ENCODE peak calls at places on chromosomes 13 and 19, in six cellular contexts. One of them, this sample, is unnamed.

GRCh38 chr19:35337081-35337983 is 8.3 kb downstream of the CD22 start:
- DNase-seq in astrocyte of the spinal cord: no peak
- DNase-seq in neuronal stem cell: no peak
- DNase-seq in skeletal muscle cell: no peak
- DNase-seq in bronchial epithelial cell: no peak
- DNase-seq in AG04449: no peak
- DNase-seq in this sample: no peak

GRCh38 chr19:728011-728410 is 19.3 kb downstream of the PALM start:
- DNase-seq in bronchial epithelial cell: no peak
- DNase-seq in AG04449: no peak
- DNase-seq in neuronal stem cell: no peak
- DNase-seq in skeletal muscle cell: no peak
- DNase-seq in astrocyte of the spinal cord: no peak
- DNase-seq in this sample: peak

GRCh38 chr19:39436350-39436716 is 584 bp upstream of the RPS16 start:
- DNase-seq in AG04449: no peak
- DNase-seq in bronchial epithelial cell: no peak
- DNase-seq in neuronal stem cell: no peak
- DNase-seq in skeletal muscle cell: no peak
- DNase-seq in astrocyte of the spinal cord: no peak
- DNase-seq in this sample: no peak

GRCh38 chr19:48297975-48298374 is 27.4 kb upstream of the EMP3 start:
- DNase-seq in AG04449: no peak
- DNase-seq in astrocyte of the spinal cord: no peak
- DNase-seq in bronchial epithelial cell: no peak
- DNase-seq in skeletal muscle cell: no peak
- DNase-seq in neuronal stem cell: no peak
- DNase-seq in this sample: no peak

GRCh38 chr19:42683917-42684513 is 56.3 kb downstream of the PSG3 start:
- DNase-seq in bronchial epithelial cell: peak
- DNase-seq in AG04449: no peak
- DNase-seq in neuronal stem cell: no peak
- DNase-seq in astrocyte of the spinal cord: peak
- DNase-seq in skeletal muscle cell: no peak
- DNase-seq in this sample: no peak

GRCh38 chr19:53892981-53893325 is 11.0 kb downstream of the PRKCG start:
- DNase-seq in AG04449: no peak
- DNase-seq in bronchial epithelial cell: no peak
- DNase-seq in skeletal muscle cell: no peak
- DNase-seq in astrocyte of the spinal cord: no peak
- DNase-seq in neuronal stem cell: no peak
- DNase-seq in this sample: no peak

GRCh38 chr13:96816261-96816660 is 178.0 kb downstream of the OXGR1 start:
- DNase-seq in neuronal stem cell: no peak
- DNase-seq in astrocyte of the spinal cord: no peak
- DNase-seq in skeletal muscle cell: peak
- DNase-seq in bronchial epithelial cell: no peak
- DNase-seq in AG04449: no peak
- DNase-seq in this sample: no peak

GRCh38 chr19:737591-738093 is 13.3 kb upstream of the MISP start:
- DNase-seq in astrocyte of the spinal cord: no peak
- DNase-seq in skeletal muscle cell: no peak
- DNase-seq in neuronal stem cell: no peak
- DNase-seq in bronchial epithelial cell: no peak
- DNase-seq in AG04449: no peak
- DNase-seq in this sample: peak

GRCh38 chr13:113903361-113903760 is 39.5 kb upstream of the GAS6 start:
- DNase-seq in astrocyte of the spinal cord: peak
- DNase-seq in skeletal muscle cell: no peak
- DNase-seq in neuronal stem cell: no peak
- DNase-seq in bronchial epithelial cell: no peak
- DNase-seq in AG04449: peak
- DNase-seq in this sample: no peak

GRCh38 chr19:768424-768823 is 17.5 kb downstream of the MISP start:
- DNase-seq in AG04449: peak
- DNase-seq in neuronal stem cell: no peak
- DNase-seq in bronchial epithelial cell: peak
- DNase-seq in astrocyte of the spinal cord: peak
- DNase-seq in skeletal muscle cell: peak
- DNase-seq in this sample: no peak

GRCh38 chr13:109974354-109974753 is 188.0 kb upstream of the IRS2 start:
- DNase-seq in bronchial epithelial cell: no peak
- DNase-seq in astrocyte of the spinal cord: no peak
- DNase-seq in AG04449: no peak
- DNase-seq in neuronal stem cell: no peak
- DNase-seq in skeletal muscle cell: no peak
- DNase-seq in this sample: no peak

GRCh38 chr19:5641171-5641570 is 18.3 kb downstream of the SAFB start:
- DNase-seq in skeletal muscle cell: no peak
- DNase-seq in astrocyte of the spinal cord: no peak
- DNase-seq in bronchial epithelial cell: peak
- DNase-seq in neuronal stem cell: no peak
- DNase-seq in AG04449: no peak
- DNase-seq in this sample: no peak

GRCh38 chr13:98468352-98468751 is 108.6 kb downstream of the STK24 start:
- DNase-seq in astrocyte of the spinal cord: no peak
- DNase-seq in bronchial epithelial cell: no peak
- DNase-seq in neuronal stem cell: no peak
- DNase-seq in skeletal muscle cell: no peak
- DNase-seq in AG04449: no peak
- DNase-seq in this sample: peak

GRCh38 chr13:94858856-94859811 is 146.8 kb upstream of the SOX21 start:
- DNase-seq in astrocyte of the spinal cord: peak
- DNase-seq in neuronal stem cell: no peak
- DNase-seq in bronchial epithelial cell: no peak
- DNase-seq in AG04449: no peak
- DNase-seq in skeletal muscle cell: no peak
- DNase-seq in this sample: peak

GRCh38 chr13:18959229-18959628 is 222.4 kb downstream of the TUBA3C start:
- DNase-seq in skeletal muscle cell: no peak
- DNase-seq in AG04449: no peak
- DNase-seq in astrocyte of the spinal cord: no peak
- DNase-seq in neuronal stem cell: no peak
- DNase-seq in bronchial epithelial cell: no peak
- DNase-seq in this sample: no peak

GRCh38 chr19:1408300-1409203 is 1.2 kb downstream of the DAZAP1 start:
- DNase-seq in skeletal muscle cell: no peak
- DNase-seq in AG04449: no peak
- DNase-seq in astrocyte of the spinal cord: peak
- DNase-seq in bronchial epithelial cell: no peak
- DNase-seq in neuronal stem cell: peak
- DNase-seq in this sample: peak

GRCh38 chr19:6723108-6723618 is 2.7 kb upstream of the C3 start:
- DNase-seq in skeletal muscle cell: no peak
- DNase-seq in astrocyte of the spinal cord: no peak
- DNase-seq in neuronal stem cell: no peak
- DNase-seq in AG04449: no peak
- DNase-seq in bronchial epithelial cell: peak
- DNase-seq in this sample: peak

GRCh38 chr13:36370108-36370429 is 23.9 kb upstream of the SPART start:
- DNase-seq in skeletal muscle cell: no peak
- DNase-seq in astrocyte of the spinal cord: no peak
- DNase-seq in bronchial epithelial cell: no peak
- DNase-seq in neuronal stem cell: no peak
- DNase-seq in AG04449: no peak
- DNase-seq in this sample: no peak

GRCh38 chr19:47032171-47032811 is 12.7 kb downstream of the NPAS1 start:
- DNase-seq in neuronal stem cell: no peak
- DNase-seq in bronchial epithelial cell: peak
- DNase-seq in AG04449: no peak
- DNase-seq in astrocyte of the spinal cord: no peak
- DNase-seq in skeletal muscle cell: no peak
- DNase-seq in this sample: peak

GRCh38 chr13:112761701-112762689 is 72.2 kb downstream of the ATP11A start:
- DNase-seq in AG04449: peak
- DNase-seq in neuronal stem cell: no peak
- DNase-seq in skeletal muscle cell: no peak
- DNase-seq in astrocyte of the spinal cord: no peak
- DNase-seq in bronchial epithelial cell: no peak
- DNase-seq in this sample: no peak

GRCh38 chr19:38234615-38235014 is 10.6 kb upstream of the DPF1 start:
- DNase-seq in AG04449: no peak
- DNase-seq in bronchial epithelial cell: no peak
- DNase-seq in skeletal muscle cell: no peak
- DNase-seq in neuronal stem cell: no peak
- DNase-seq in astrocyte of the spinal cord: no peak
- DNase-seq in this sample: no peak

GRCh38 chr19:30344446-30345425 is 27.4 kb upstream of the ZNF536 start:
- DNase-seq in neuronal stem cell: no peak
- DNase-seq in AG04449: no peak
- DNase-seq in astrocyte of the spinal cord: no peak
- DNase-seq in bronchial epithelial cell: peak
- DNase-seq in skeletal muscle cell: no peak
- DNase-seq in this sample: no peak

GRCh38 chr19:10460714-10461046 is 40.3 kb downstream of the PDE4A start:
- DNase-seq in neuronal stem cell: no peak
- DNase-seq in AG04449: no peak
- DNase-seq in skeletal muscle cell: no peak
- DNase-seq in astrocyte of the spinal cord: no peak
- DNase-seq in bronchial epithelial cell: no peak
- DNase-seq in this sample: no peak

GRCh38 chr19:44499962-44500949 is at the start of gene ZNF180:
- DNase-seq in AG04449: peak
- DNase-seq in neuronal stem cell: peak
- DNase-seq in bronchial epithelial cell: peak
- DNase-seq in skeletal muscle cell: peak
- DNase-seq in astrocyte of the spinal cord: peak
- DNase-seq in this sample: peak

GRCh38 chr19:16061943-16062342 is 14.4 kb upstream of the TPM4 start:
- DNase-seq in skeletal muscle cell: no peak
- DNase-seq in bronchial epithelial cell: no peak
- DNase-seq in neuronal stem cell: no peak
- DNase-seq in AG04449: no peak
- DNase-seq in astrocyte of the spinal cord: no peak
- DNase-seq in this sample: no peak

GRCh38 chr19:2827840-2828489 is 8.3 kb downstream of the ZNF554 start:
- DNase-seq in AG04449: no peak
- DNase-seq in bronchial epithelial cell: no peak
- DNase-seq in neuronal stem cell: no peak
- DNase-seq in astrocyte of the spinal cord: no peak
- DNase-seq in skeletal muscle cell: no peak
- DNase-seq in this sample: no peak